ENCODE peak calls at places on chromosomes 11 and 22, in eight cellular contexts. V, P, A, J, K, Q, E and U are unnamed samples.

GRCh38 chr11:8775341-8776133 is 92.9 kb downstream of the RPL27A start:
- DNase-seq in V (no peak), P (no peak), A (no peak), J (no peak), K (peak), Q (no peak), E (no peak), U (no peak)

GRCh38 chr11:61961570-61962212 is 5.7 kb downstream of the FTH1 start:
- DNase-seq in V (peak), P (peak), A (no peak), J (no peak), K (no peak), Q (peak), E (no peak), U (peak)

GRCh38 chr11:130675456-130675855 is 227.0 kb downstream of the ADAMTS15 start:
- DNase-seq in V (peak), P (no peak), A (no peak), J (no peak), K (peak), Q (peak), E (no peak), U (peak)

GRCh38 chr11:57777969-57778317 is 16.3 kb downstream of the CTNND1 start:
- DNase-seq in V (peak), P (peak), A (no peak), J (no peak), K (no peak), Q (peak), E (no peak), U (no peak)

GRCh38 chr11:65185166-65185565 is 3.4 kb downstream of the CAPN1 start:
- DNase-seq in V (no peak), P (no peak), A (no peak), J (peak), K (no peak), Q (no peak), E (no peak), U (no peak)

GRCh38 chr11:34652191-34652958 is 31.5 kb downstream of the EHF start:
- DNase-seq in V (peak), P (no peak), A (no peak), J (no peak), K (no peak), Q (no peak), E (no peak), U (no peak)

GRCh38 chr22:31327786-31328544 is 18.2 kb downstream of the PATZ1 start:
- DNase-seq in V (no peak), P (no peak), A (no peak), J (no peak), K (no peak), Q (no peak), E (no peak), U (no peak)

GRCh38 chr11:46243796-46244109 is 33.7 kb upstream of the CREB3L1 start:
- DNase-seq in V (no peak), P (no peak), A (no peak), J (no peak), K (no peak), Q (no peak), E (no peak), U (no peak)

GRCh38 chr11:296976-297665 is 2.2 kb downstream of the IFITM5 start:
- DNase-seq in V (no peak), P (no peak), A (no peak), J (no peak), K (no peak), Q (no peak), E (no peak), U (no peak)

GRCh38 chr11:124946735-124947141 is 7.3 kb upstream of the CCDC15 start:
- DNase-seq in V (peak), P (no peak), A (no peak), J (no peak), K (no peak), Q (no peak), E (no peak), U (no peak)

GRCh38 chr11:57484141-57484710 is 23.9 kb downstream of the RTN4RL2 start:
- DNase-seq in V (no peak), P (no peak), A (no peak), J (peak), K (no peak), Q (no peak), E (no peak), U (no peak)

GRCh38 chr11:71147331-71147730 is 105.0 kb downstream of the SHANK2 start:
- DNase-seq in V (no peak), P (no peak), A (no peak), J (no peak), K (no peak), Q (no peak), E (no peak), U (no peak)

GRCh38 chr22:21707677-21708076 is 27.9 kb downstream of the YPEL1 start:
- DNase-seq in V (no peak), P (no peak), A (no peak), J (no peak), K (no peak), Q (no peak), E (no peak), U (no peak)

GRCh38 chr11:14860511-14860910 is 31.5 kb downstream of the CYP2R1 start:
- DNase-seq in V (peak), P (no peak), A (no peak), J (no peak), K (no peak), Q (no peak), E (no peak), U (no peak)

GRCh38 chr22:29202231-29203192 is 3.2 kb upstream of the EMID1 start:
- DNase-seq in V (peak), P (peak), A (no peak), J (peak), K (peak), Q (peak), E (no peak), U (peak)

GRCh38 chr11:117900720-117901440 is 24.4 kb upstream of the FXYD6 start:
- DNase-seq in V (no peak), P (no peak), A (no peak), J (no peak), K (no peak), Q (no peak), E (peak), U (no peak)

GRCh38 chr11:110778351-110778750 is 66.1 kb upstream of the ARHGAP20 start:
- DNase-seq in V (peak), P (no peak), A (no peak), J (peak), K (no peak), Q (no peak), E (no peak), U (peak)

GRCh38 chr11:28728666-28729065 is 620.5 kb downstream of the METTL15 start:
- DNase-seq in V (no peak), P (no peak), A (no peak), J (no peak), K (no peak), Q (no peak), E (no peak), U (no peak)

GRCh38 chr11:111091341-111091740 is 154.2 kb upstream of the POU2AF2 start:
- DNase-seq in V (no peak), P (no peak), A (no peak), J (no peak), K (no peak), Q (no peak), E (no peak), U (no peak)

GRCh38 chr11:17718510-17718962 is 835 bp upstream of the MYOD1 start:
- DNase-seq in V (no peak), P (no peak), A (no peak), J (no peak), K (no peak), Q (no peak), E (no peak), U (no peak)

GRCh38 chr22:22925795-22926358 is 38.3 kb downstream of the IGLL5 start:
- DNase-seq in V (no peak), P (no peak), A (no peak), J (no peak), K (no peak), Q (no peak), E (peak), U (no peak)